ENCODE peak calls at places on chromosomes 13 and 19, in four cellular contexts. K is H9, F is mesenchymal stem cell, S is H1. D is an unnamed sample.

GRCh38 chr19:47691782-47692181 is 21.4 kb upstream of the EHD2 start:
- DNase-seq in S (no peak), K (no peak), F (no peak), D (no peak)

GRCh38 chr19:5434970-5435641 is 20.1 kb upstream of the ZNRF4 start:
- DNase-seq in K (no peak), F (peak), S (no peak), D (no peak)

GRCh38 chr19:6164906-6165531 is 29.6 kb downstream of the ACSBG2 start:
- DNase-seq in S (no peak), K (no peak), F (no peak), D (no peak)

GRCh38 chr19:873084-874019 is 13.9 kb downstream of the CFD start:
- DNase-seq in F (peak), S (no peak), K (peak), D (no peak)

GRCh38 chr13:42968906-42969305 is 23.1 kb downstream of the EPSTI1 start:
- DNase-seq in K (peak), F (no peak), S (no peak), D (no peak)

GRCh38 chr19:6442087-6442688 is 8.6 kb upstream of the SLC25A41 start:
- DNase-seq in F (no peak), S (no peak), K (no peak), D (no peak)

GRCh38 chr13:108427355-108427754 is 157.8 kb downstream of the TNFSF13B start:
- DNase-seq in S (no peak), K (no peak), F (no peak), D (no peak)

GRCh38 chr13:113041293-113041690 is 64.3 kb upstream of the F7 start:
- DNase-seq in K (no peak), S (no peak), F (no peak), D (no peak)

GRCh38 chr13:101451641-101452040 is 834 bp upstream of the ITGBL1 start:
- DNase-seq in K (no peak), F (no peak), S (no peak), D (no peak)

GRCh38 chr19:49801966-49802661 is 11.0 kb downstream of the FUZ start:
- DNase-seq in S (no peak), K (peak), F (peak), D (peak)

GRCh38 chr19:39397360-39398296 is 6.5 kb downstream of the MED29 start:
- DNase-seq in K (peak), S (no peak), F (peak), D (no peak)

GRCh38 chr13:113411216-113412023 is 41.9 kb downstream of the ADPRHL1 start:
- DNase-seq in K (no peak), F (peak), S (no peak), D (no peak)

GRCh38 chr19:6433165-6433564 is 398 bp downstream of the SLC25A41 start:
- DNase-seq in F (no peak), S (no peak), K (no peak), D (no peak)

DNA sequence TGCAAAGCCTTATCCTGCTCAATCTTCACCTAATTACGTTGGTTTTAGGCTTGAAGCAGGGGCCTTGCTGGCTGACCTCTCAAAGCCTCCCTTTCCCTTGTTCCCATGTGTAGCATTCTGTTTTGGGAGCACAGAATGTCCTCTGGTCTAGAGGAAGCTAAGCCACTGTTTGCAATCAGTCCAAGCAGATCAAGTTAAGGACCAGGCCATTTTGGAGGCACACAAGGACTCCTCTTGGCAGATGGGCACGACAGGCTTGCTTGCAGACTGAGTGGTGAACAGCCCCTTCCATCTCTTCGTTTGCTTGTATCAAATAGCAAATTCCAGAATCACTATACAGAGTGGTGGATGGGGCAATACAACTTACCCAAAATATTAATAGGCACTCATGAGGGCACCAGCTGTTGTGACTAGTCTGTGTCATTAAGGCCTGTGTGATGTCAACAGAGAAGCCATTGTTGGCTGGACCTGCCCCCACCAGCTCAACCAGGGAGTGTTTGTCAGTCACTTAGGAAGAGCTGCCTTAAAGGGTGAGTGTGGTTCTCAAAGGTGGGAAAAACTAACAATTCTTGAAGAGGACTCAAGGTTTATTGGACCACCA is 215.5 kb upstream of the SERP2 start:
- DNase-seq in F (no peak), S (no peak), K (no peak), D (no peak)
- H3K4me2 ChIP-seq in F (no peak), S (no peak), K (no peak), D (no peak)

DNA sequence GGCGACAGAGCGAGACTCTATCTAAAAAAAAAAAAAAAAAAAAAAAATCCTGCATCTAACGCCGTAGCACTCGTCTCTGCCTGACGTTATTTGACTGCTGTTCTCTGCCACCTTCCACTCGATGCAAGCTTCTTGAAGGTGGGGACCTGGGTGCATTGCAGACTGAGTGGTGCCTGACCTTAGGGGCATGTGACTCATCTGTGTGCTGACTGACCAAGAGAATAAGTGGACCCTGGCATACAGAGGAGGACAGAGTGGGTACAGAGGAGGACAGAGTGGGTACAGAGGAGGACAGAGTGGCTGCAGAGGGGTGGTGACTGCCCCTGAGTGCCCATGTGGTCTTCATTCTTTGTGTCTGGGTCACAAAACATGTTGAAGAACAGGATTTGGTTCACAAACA is 7.6 kb downstream of the WTIP start:
- DNase-seq in F (no peak), K (no peak), S (no peak), D (no peak)
- H2BK12ac ChIP-seq in F (no peak), K (no peak), S (no peak), D (no peak)

GRCh38 chr13:86830046-86830445 is 841.1 kb upstream of the SLITRK5 start:
- DNase-seq in F (no peak), S (no peak), K (no peak), D (no peak)
- H3K4me2 ChIP-seq in F (no peak), S (no peak), K (no peak), D (no peak)

DNA sequence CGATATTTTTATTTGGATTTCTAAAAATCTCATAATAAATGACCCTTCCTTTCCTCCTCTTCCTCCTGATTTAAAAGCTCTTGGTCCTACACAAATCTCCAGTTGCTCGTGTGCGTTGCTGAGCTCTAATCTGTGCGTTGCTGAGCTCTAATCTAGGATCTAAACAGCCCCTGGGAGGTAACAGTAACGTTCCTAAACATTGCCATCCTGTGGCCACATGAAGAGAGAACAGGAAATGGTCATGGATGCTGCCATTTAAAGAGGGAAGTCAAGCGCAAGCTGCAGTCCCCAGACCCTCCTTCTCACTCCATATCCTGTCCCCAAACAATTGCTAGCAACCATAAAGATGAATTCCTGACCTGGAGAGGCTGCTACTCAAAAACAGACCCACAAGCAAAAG is 170.8 kb downstream of the NUFIP1 start:
- DNase-seq in S (no peak), F (peak), K (peak), D (peak)
- H2BK12ac ChIP-seq in S (no peak), F (peak), K (no peak), D (no peak)

D was measured in neuronal stem cell.